ENCODE peak calls at places on chromosomes 7 and 10, in six cellular contexts. B, P, W, O, C and H are unnamed samples.

GRCh38 chr7:25879799-25880198 is 272.2 kb upstream of the NFE2L3 start:
- DNase-seq in W (no peak), C (no peak), O (no peak), P (no peak), B (no peak), H (no peak)

GRCh38 chr10:22705534-22705933 is 8.8 kb downstream of the PIP4K2A start:
- DNase-seq in B (no peak), C (no peak), W (no peak), P (no peak), O (no peak), H (no peak)

GRCh38 chr7:79272066-79272669 is 181.3 kb downstream of the MAGI2 start:
- DNase-seq in W (peak), P (peak), O (peak), B (no peak), C (peak), H (no peak)

GRCh38 chr7:131151034-131151433 is 176.6 kb upstream of the MKLN1 start:
- DNase-seq in C (no peak), O (no peak), P (no peak), B (no peak), W (no peak), H (no peak)

GRCh38 chr7:381211-382117 is 91.5 kb downstream of the FOXL3 start:
- DNase-seq in C (no peak), P (peak), W (no peak), O (no peak), B (no peak), H (no peak)

GRCh38 chr7:129343099-129343700 is 91.0 kb upstream of the STRIP2 start:
- DNase-seq in B (no peak), W (peak), C (peak), O (peak), P (peak), H (no peak)

GRCh38 chr7:131904750-131905327 is 348.4 kb upstream of the PODXL start:
- DNase-seq in B (no peak), W (no peak), C (no peak), O (no peak), P (no peak), H (no peak)

GRCh38 chr7:158858592-158859503 is 2.5 kb downstream of the DYNC2I1 start:
- DNase-seq in B (no peak), W (no peak), P (no peak), C (no peak), O (no peak), H (no peak)

GRCh38 chr10:49744924-49745605 is 17.1 kb downstream of the OGDHL start:
- DNase-seq in P (no peak), C (no peak), W (peak), B (no peak), O (no peak), H (no peak)

GRCh38 chr10:15068802-15069201 is 19.8 kb downstream of the ACBD7 start:
- DNase-seq in P (no peak), B (no peak), O (peak), W (peak), C (peak), H (no peak)

GRCh38 chr10:52542891-52543290 is 228.8 kb downstream of the DKK1 start:
- DNase-seq in P (peak), C (no peak), O (no peak), B (no peak), W (peak), H (no peak)

GRCh38 chr10:6101181-6101580 is 12.3 kb downstream of the RBM17 start:
- DNase-seq in W (no peak), O (no peak), B (no peak), C (no peak), P (no peak), H (no peak)

GRCh38 chr10:86795353-86795752 is 38.9 kb downstream of the BMPR1A start:
- DNase-seq in P (peak), W (peak), C (peak), B (no peak), O (peak), H (no peak)

GRCh38 chr7:69663911-69664310 is 65.6 kb downstream of the AUTS2 start:
- DNase-seq in O (no peak), W (no peak), B (no peak), C (no peak), P (no peak), H (no peak)

GRCh38 chr10:122328676-122329075 is 45.8 kb upstream of the PLEKHA1 start:
- DNase-seq in B (no peak), W (no peak), O (no peak), C (no peak), P (no peak), H (peak)

GRCh38 chr10:126014309-126014708 is 117.9 kb downstream of the FANK1 start:
- DNase-seq in B (no peak), P (peak), O (peak), W (peak), C (peak), H (no peak)

GRCh38 chr10:110265573-110266193 is 39.0 kb downstream of the SMNDC1 start:
- DNase-seq in C (no peak), O (no peak), B (no peak), W (no peak), P (no peak), H (no peak)

GRCh38 chr10:103648951-103649532 is 155.5 kb downstream of the NEURL1 start:
- DNase-seq in B (no peak), W (no peak), P (no peak), C (peak), O (peak), H (no peak)

GRCh38 chr7:30679664-30680063 is 2.6 kb downstream of the CRHR2 start:
- DNase-seq in P (no peak), B (no peak), C (no peak), O (no peak), W (no peak), H (no peak)

GRCh38 chr10:105149371-105149871 is 508.3 kb downstream of the SORCS3 start:
- DNase-seq in P (peak), C (peak), W (no peak), O (no peak), B (no peak), H (no peak)

GRCh38 chr10:113337142-113337541 is 215.7 kb upstream of the HABP2 start:
- DNase-seq in W (no peak), O (no peak), B (no peak), C (no peak), P (no peak), H (no peak)

GRCh38 chr7:10815546-10815945 is 158.1 kb upstream of the PHF14 start:
- DNase-seq in W (no peak), P (no peak), C (no peak), O (no peak), B (no peak), H (no peak)

GRCh38 chr7:49580000-49580399 is 193.4 kb upstream of the VWC2 start:
- DNase-seq in O (no peak), B (no peak), C (no peak), P (no peak), W (no peak), H (peak)

GRCh38 chr7:19442016-19442785 is 266.6 kb downstream of the POLR1F start:
- DNase-seq in W (peak), C (peak), P (peak), O (peak), B (no peak), H (no peak)

GRCh38 chr7:41732279-41733062 is 29.6 kb upstream of the INHBA start:
- DNase-seq in C (peak), B (no peak), W (peak), P (no peak), O (peak), H (no peak)

GRCh38 chr10:82558208-82558607 is 683.2 kb downstream of the NRG3 start:
- DNase-seq in O (no peak), C (no peak), B (no peak), W (peak), P (peak), H (no peak)

GRCh38 chr10:89706011-89706410 is 4.6 kb downstream of the KIF20B start:
- DNase-seq in W (no peak), C (peak), P (no peak), O (peak), B (no peak), H (no peak)

GRCh38 chr7:90271753-90272152 is 26.8 kb downstream of the CFAP69 start:
- DNase-seq in W (peak), C (peak), P (peak), O (peak), B (no peak), H (no peak)